ENCODE peak calls at places on chromosome 5, in seven cellular contexts. U is mesothelial cell of epicardium, Z is fibroblast of lung, B is heart right ventricle, H is AG10803, A is pancreas, G is MM.1S. J is an unnamed sample.

GRCh38 chr5:31824886-31825774 is 186.2 kb downstream of the PDZD2 start:
- DNase-seq in H (peak), Z (peak), A (peak), B (peak), U (no peak), G (peak), J (no peak)

GRCh38 chr5:79923431-79923830 is 67.6 kb downstream of the MTX3 start:
- DNase-seq in B (no peak), G (no peak), U (no peak), Z (no peak), A (no peak), H (no peak), J (no peak)

GRCh38 chr5:89628876-89629635 is 746.1 kb upstream of the MEF2C start:
- DNase-seq in U (no peak), B (no peak), A (no peak), H (peak), Z (no peak), G (no peak), J (no peak)

GRCh38 chr5:124948062-124948753 is 201.8 kb upstream of the ZNF608 start:
- DNase-seq in B (peak), H (no peak), G (no peak), Z (no peak), U (no peak), A (no peak), J (no peak)

GRCh38 chr5:157971466-157972324 is 112.8 kb upstream of the CLINT1 start:
- DNase-seq in Z (no peak), U (no peak), A (no peak), H (peak), G (no peak), B (no peak), J (no peak)

GRCh38 chr5:37208883-37209808 is 40.0 kb downstream of the CPLANE1 start:
- DNase-seq in U (no peak), A (no peak), H (peak), B (peak), Z (peak), G (peak), J (no peak)

GRCh38 chr5:107875834-107876233 is 205.1 kb upstream of the EFNA5 start:
- DNase-seq in B (no peak), U (no peak), H (peak), Z (peak), A (no peak), G (no peak), J (no peak)

GRCh38 chr5:133930061-133930823 is 38.2 kb downstream of the C5orf15 start:
- DNase-seq in G (no peak), H (peak), A (no peak), U (no peak), B (no peak), Z (peak), J (no peak)

GRCh38 chr5:96788112-96788749 is 19.5 kb downstream of the ERAP1 start:
- DNase-seq in Z (no peak), B (no peak), G (no peak), H (peak), A (no peak), U (no peak), J (no peak)

GRCh38 chr5:113846941-113847340 is 333.4 kb downstream of the YTHDC2 start:
- DNase-seq in Z (no peak), A (no peak), H (no peak), U (no peak), G (no peak), B (no peak), J (no peak)

GRCh38 chr5:111478266-111478665 is 34.1 kb downstream of the STARD4 start:
- DNase-seq in G (no peak), Z (peak), H (no peak), A (no peak), U (no peak), B (no peak), J (no peak)
- TF ChIP-seq CTCF in G (no peak), Z (peak), H (peak), A (no peak), U (no peak), B (no peak), J (peak)

GRCh38 chr5:92838253-92838652 is 742.8 kb downstream of the NR2F1-AS1 start:
- DNase-seq in G (peak), U (no peak), A (no peak), B (no peak), H (no peak), Z (no peak), J (no peak)
- TF ChIP-seq CTCF in G (peak), U (no peak), A (no peak), B (no peak), H (no peak), Z (no peak), J (no peak)

GRCh38 chr5:81901539-81901938 is 70.3 kb upstream of the ATG10 start:
- DNase-seq in H (no peak), B (no peak), G (no peak), A (no peak), U (no peak), Z (no peak), J (no peak)
- TF ChIP-seq CTCF in H (no peak), B (no peak), G (no peak), A (no peak), U (no peak), Z (no peak), J (no peak)

DNA sequence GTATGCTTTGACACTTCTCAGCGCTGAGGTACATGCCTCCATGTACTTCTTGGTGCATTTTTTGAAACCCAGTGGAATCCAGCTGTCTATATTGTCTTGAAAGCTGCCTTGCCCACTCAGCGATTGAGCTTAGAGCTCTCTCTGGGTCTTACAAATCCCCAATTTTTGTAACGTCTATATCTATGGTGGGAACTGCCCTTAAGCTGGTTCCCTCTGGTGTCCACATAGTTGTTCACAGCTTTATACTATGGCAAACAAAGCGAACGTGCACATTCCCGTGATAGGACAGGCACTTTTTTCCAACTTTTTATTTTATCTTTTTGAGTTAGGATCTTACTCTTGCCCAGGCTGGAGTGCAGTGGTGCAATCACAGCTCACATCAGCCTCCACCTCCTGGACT is 20.9 kb downstream of the CDHR2 start:
- DNase-seq in G (no peak), Z (peak), H (peak), A (no peak), U (no peak), B (no peak), J (no peak)
- TF ChIP-seq CTCF in G (peak), Z (peak), H (no peak), A (no peak), U (no peak), B (no peak), J (no peak)

DNA sequence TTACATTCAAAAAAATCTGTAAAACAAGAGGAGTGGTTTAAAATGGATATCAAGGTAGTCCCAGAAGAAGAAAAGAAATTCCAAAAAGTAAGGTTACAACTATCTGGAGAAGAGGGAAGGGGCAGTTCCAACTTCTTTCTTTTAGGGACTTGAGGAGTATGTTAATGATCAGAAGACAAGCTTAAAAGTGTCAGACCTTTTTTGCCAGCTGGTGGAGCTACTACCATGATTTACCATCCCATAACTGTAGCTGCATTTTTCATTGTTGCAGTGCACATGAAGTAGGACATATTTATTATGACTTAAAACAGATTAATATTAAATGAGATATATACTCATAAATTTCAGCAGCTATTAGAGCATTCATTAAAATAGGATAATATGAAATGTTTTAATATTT is 158.5 kb upstream of the RGS7BP start:
- DNase-seq in G (no peak), Z (no peak), B (no peak), A (no peak), H (no peak), U (no peak), J (no peak)
- TF ChIP-seq CTCF in G (no peak), Z (no peak), B (no peak), A (no peak), H (no peak), U (no peak), J (no peak)

DNA sequence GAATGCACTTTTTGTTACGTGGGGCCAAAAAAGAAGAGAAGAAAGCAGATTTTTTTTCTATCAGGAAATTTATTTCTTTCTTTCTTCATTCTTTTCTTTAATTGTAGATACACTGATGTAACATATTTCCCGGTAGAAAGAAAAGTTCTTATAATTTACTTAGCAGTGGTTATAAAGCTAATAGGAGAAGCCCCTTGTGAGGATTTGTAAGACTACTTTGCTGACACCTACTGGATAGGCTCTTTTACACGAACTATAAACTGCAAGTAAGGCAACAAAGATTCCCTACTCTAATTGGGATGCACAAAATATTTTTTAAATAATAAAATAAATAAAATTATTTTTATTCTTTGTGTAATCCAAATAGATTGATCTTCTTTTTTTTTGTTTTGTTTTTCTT is 284.4 kb downstream of the DNAH5 start:
- DNase-seq in B (no peak), A (no peak), U (no peak), H (peak), G (no peak), Z (no peak), J (no peak)
- TF ChIP-seq CTCF in B (no peak), A (no peak), U (no peak), H (peak), G (no peak), Z (no peak), J (peak)

DNA sequence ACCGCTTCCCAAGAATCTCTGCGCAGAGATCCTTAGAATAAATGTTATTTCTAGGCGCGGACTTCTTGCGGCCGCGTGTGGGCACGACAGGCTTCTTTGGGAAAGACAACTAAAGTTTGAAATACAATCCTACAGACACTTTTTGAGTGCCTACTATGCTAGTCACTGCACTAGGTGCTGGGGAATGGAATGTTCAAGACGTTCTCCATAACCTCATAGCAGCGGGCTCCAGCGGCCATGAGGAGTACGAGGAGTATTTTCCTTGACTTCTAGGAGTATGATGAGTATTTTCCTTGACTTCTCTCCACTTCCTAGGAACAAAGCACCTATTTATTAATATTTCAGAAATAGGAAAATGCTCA is 636 bp upstream of the PWWP2A start:
- DNase-seq in G (no peak), A (no peak), Z (no peak), H (no peak), U (no peak), B (no peak), J (no peak)
- TF ChIP-seq CTCF in G (no peak), A (no peak), Z (peak), H (peak), U (no peak), B (no peak), J (peak)

DNA sequence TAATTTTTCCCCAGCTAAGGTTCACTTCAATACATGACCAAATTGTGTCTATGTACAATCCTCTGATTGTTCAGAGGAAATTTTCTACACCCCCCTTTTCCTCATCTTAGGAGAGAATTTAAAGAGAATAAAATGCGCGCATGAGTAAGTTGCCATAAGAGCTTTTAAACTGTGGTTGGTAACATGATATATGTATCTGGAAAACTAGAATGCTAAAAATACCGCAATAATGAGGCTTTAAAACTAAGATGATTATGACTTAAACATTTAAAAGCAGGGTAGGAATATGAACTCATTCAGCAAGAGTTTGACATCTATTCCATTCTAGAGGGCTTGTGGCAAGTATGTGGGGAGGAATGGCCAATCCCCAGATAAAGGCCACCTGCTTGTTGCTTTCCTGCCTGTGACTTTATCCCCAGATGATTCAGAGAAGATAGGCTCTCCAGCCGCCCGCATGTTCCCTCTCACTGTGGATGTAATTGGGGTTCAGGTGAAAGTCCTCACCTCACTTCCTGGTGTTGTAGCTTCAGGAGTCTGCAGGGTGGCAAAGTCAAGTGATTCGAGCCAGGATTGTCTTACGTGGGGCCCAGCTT is 26.5 kb upstream of the BASP1 start:
- DNase-seq in Z (no peak), H (no peak), A (no peak), B (no peak), G (no peak), U (no peak), J (no peak)
- TF ChIP-seq CTCF in Z (no peak), H (no peak), A (no peak), B (no peak), G (no peak), U (peak), J (peak)

GRCh38 chr5:155833282-155833681 is 493.7 kb upstream of the SGCD start:
- DNase-seq in G (no peak), U (no peak), A (no peak), B (no peak), H (peak), Z (no peak), J (no peak)
- TF ChIP-seq CTCF in G (no peak), U (no peak), A (no peak), B (no peak), H (peak), Z (no peak), J (no peak)

GRCh38 chr5:150286820-150287219 is 2.8 kb downstream of the CAMK2A start:
- DNase-seq in H (no peak), B (no peak), Z (no peak), U (no peak), G (peak), A (no peak), J (no peak)
- TF ChIP-seq CTCF in H (no peak), B (peak), Z (no peak), U (no peak), G (peak), A (peak), J (peak)